ENCODE peak calls at places on chromosomes 7 and 10, in seven cellular contexts. One of them, this sample, is unnamed.

GRCh38 chr10:126892150-126892872 is 12.9 kb upstream of the DOCK1 start:
- DNase-seq in stomach: no peak
- DNase-seq in Right ventricle myocardium superior: no peak
- DNase-seq in neural progenitor cell: no peak
- DNase-seq in GM03348: no peak
- DNase-seq in stimulated activated CD4-positive, alpha-beta T cell treated with anti-CD3 and anti-CD28 coated beads, Interleukin-12 subunit alpha, Interleukin-12 subunit beta, amount 100 ng/mL, for 4 hours: no peak
- DNase-seq in substantia nigra: no peak
- DNase-seq in this sample: no peak

GRCh38 chr10:30215631-30216030 is 133.4 kb downstream of the MTPAP start:
- DNase-seq in stomach: no peak
- DNase-seq in Right ventricle myocardium superior: peak; percentile 54
- DNase-seq in substantia nigra: no peak
- DNase-seq in neural progenitor cell: no peak
- DNase-seq in stimulated activated CD4-positive, alpha-beta T cell treated with anti-CD3 and anti-CD28 coated beads, Interleukin-12 subunit alpha, Interleukin-12 subunit beta, amount 100 ng/mL, for 4 hours: no peak
- DNase-seq in GM03348: peak; percentile 45
- DNase-seq in this sample: peak; percentile 23

GRCh38 chr7:102186306-102186705 is 100.4 kb upstream of the SH2B2 start:
- DNase-seq in GM03348: no peak
- DNase-seq in substantia nigra: no peak
- DNase-seq in Right ventricle myocardium superior: no peak
- DNase-seq in neural progenitor cell: no peak
- DNase-seq in stomach: no peak
- DNase-seq in stimulated activated CD4-positive, alpha-beta T cell treated with anti-CD3 and anti-CD28 coated beads, Interleukin-12 subunit alpha, Interleukin-12 subunit beta, amount 100 ng/mL, for 4 hours: no peak
- DNase-seq in this sample: no peak

GRCh38 chr7:39073432-39073831 is 95.7 kb downstream of the POU6F2 start:
- DNase-seq in GM03348: no peak
- DNase-seq in Right ventricle myocardium superior: no peak
- DNase-seq in stimulated activated CD4-positive, alpha-beta T cell treated with anti-CD3 and anti-CD28 coated beads, Interleukin-12 subunit alpha, Interleukin-12 subunit beta, amount 100 ng/mL, for 4 hours: no peak
- DNase-seq in neural progenitor cell: peak; percentile 71
- DNase-seq in stomach: no peak
- DNase-seq in substantia nigra: no peak
- DNase-seq in this sample: peak; percentile 56

GRCh38 chr10:110876788-110877187 is 5.1 kb downstream of the PDCD4 start:
- DNase-seq in stimulated activated CD4-positive, alpha-beta T cell treated with anti-CD3 and anti-CD28 coated beads, Interleukin-12 subunit alpha, Interleukin-12 subunit beta, amount 100 ng/mL, for 4 hours: no peak
- DNase-seq in Right ventricle myocardium superior: no peak
- DNase-seq in neural progenitor cell: no peak
- DNase-seq in stomach: no peak
- DNase-seq in substantia nigra: no peak
- DNase-seq in GM03348: no peak
- DNase-seq in this sample: no peak

GRCh38 chr10:24008164-24009066 is 200.5 kb upstream of the KIAA1217 start:
- DNase-seq in neural progenitor cell: peak; percentile 38
- DNase-seq in Right ventricle myocardium superior: no peak
- DNase-seq in stomach: no peak
- DNase-seq in GM03348: peak; percentile 20
- DNase-seq in substantia nigra: no peak
- DNase-seq in stimulated activated CD4-positive, alpha-beta T cell treated with anti-CD3 and anti-CD28 coated beads, Interleukin-12 subunit alpha, Interleukin-12 subunit beta, amount 100 ng/mL, for 4 hours: no peak
- DNase-seq in this sample: no peak

GRCh38 chr7:152074673-152075072 is 49.2 kb downstream of the GALNT11 start:
- DNase-seq in substantia nigra: no peak
- DNase-seq in Right ventricle myocardium superior: no peak
- DNase-seq in stimulated activated CD4-positive, alpha-beta T cell treated with anti-CD3 and anti-CD28 coated beads, Interleukin-12 subunit alpha, Interleukin-12 subunit beta, amount 100 ng/mL, for 4 hours: no peak
- DNase-seq in stomach: no peak
- DNase-seq in GM03348: no peak
- DNase-seq in neural progenitor cell: no peak
- DNase-seq in this sample: no peak

GRCh38 chr10:3654496-3654895 is 130.5 kb downstream of the KLF6 start:
- DNase-seq in GM03348: no peak
- DNase-seq in stomach: no peak
- DNase-seq in neural progenitor cell: no peak
- DNase-seq in Right ventricle myocardium superior: no peak
- DNase-seq in substantia nigra: no peak
- DNase-seq in stimulated activated CD4-positive, alpha-beta T cell treated with anti-CD3 and anti-CD28 coated beads, Interleukin-12 subunit alpha, Interleukin-12 subunit beta, amount 100 ng/mL, for 4 hours: no peak
- DNase-seq in this sample: no peak

GRCh38 chr10:613661-614340 is 75.7 kb downstream of the DIP2C start:
- DNase-seq in Right ventricle myocardium superior: no peak
- DNase-seq in stimulated activated CD4-positive, alpha-beta T cell treated with anti-CD3 and anti-CD28 coated beads, Interleukin-12 subunit alpha, Interleukin-12 subunit beta, amount 100 ng/mL, for 4 hours: no peak
- DNase-seq in GM03348: no peak
- DNase-seq in substantia nigra: no peak
- DNase-seq in stomach: no peak
- DNase-seq in neural progenitor cell: no peak
- DNase-seq in this sample: no peak

GRCh38 chr7:87263537-87263936 is 44.0 kb upstream of the TMEM243 start:
- DNase-seq in stimulated activated CD4-positive, alpha-beta T cell treated with anti-CD3 and anti-CD28 coated beads, Interleukin-12 subunit alpha, Interleukin-12 subunit beta, amount 100 ng/mL, for 4 hours: no peak
- DNase-seq in GM03348: no peak
- DNase-seq in Right ventricle myocardium superior: no peak
- DNase-seq in substantia nigra: no peak
- DNase-seq in neural progenitor cell: no peak
- DNase-seq in stomach: no peak
- DNase-seq in this sample: no peak

GRCh38 chr10:43043773-43044394 is 33.0 kb upstream of the RET start:
- DNase-seq in neural progenitor cell: no peak
- DNase-seq in GM03348: no peak
- DNase-seq in substantia nigra: no peak
- DNase-seq in stomach: no peak
- DNase-seq in stimulated activated CD4-positive, alpha-beta T cell treated with anti-CD3 and anti-CD28 coated beads, Interleukin-12 subunit alpha, Interleukin-12 subunit beta, amount 100 ng/mL, for 4 hours: no peak
- DNase-seq in Right ventricle myocardium superior: no peak
- DNase-seq in this sample: no peak

GRCh38 chr7:116438274-116438673 is 61.3 kb upstream of the CAV2 start:
- DNase-seq in Right ventricle myocardium superior: no peak
- DNase-seq in stomach: peak; percentile 33
- DNase-seq in neural progenitor cell: no peak
- DNase-seq in stimulated activated CD4-positive, alpha-beta T cell treated with anti-CD3 and anti-CD28 coated beads, Interleukin-12 subunit alpha, Interleukin-12 subunit beta, amount 100 ng/mL, for 4 hours: no peak
- DNase-seq in GM03348: no peak
- DNase-seq in substantia nigra: no peak
- DNase-seq in this sample: no peak

GRCh38 chr7:18179058-18179457 is 151.4 kb upstream of the PRPS1L1 start:
- DNase-seq in substantia nigra: no peak
- DNase-seq in stimulated activated CD4-positive, alpha-beta T cell treated with anti-CD3 and anti-CD28 coated beads, Interleukin-12 subunit alpha, Interleukin-12 subunit beta, amount 100 ng/mL, for 4 hours: no peak
- DNase-seq in GM03348: no peak
- DNase-seq in stomach: no peak
- DNase-seq in Right ventricle myocardium superior: no peak
- DNase-seq in neural progenitor cell: no peak
- DNase-seq in this sample: no peak

GRCh38 chr7:141986923-141987322 is 8.8 kb upstream of the MGAM start:
- DNase-seq in substantia nigra: no peak
- DNase-seq in stomach: no peak
- DNase-seq in stimulated activated CD4-positive, alpha-beta T cell treated with anti-CD3 and anti-CD28 coated beads, Interleukin-12 subunit alpha, Interleukin-12 subunit beta, amount 100 ng/mL, for 4 hours: no peak
- DNase-seq in GM03348: no peak
- DNase-seq in Right ventricle myocardium superior: no peak
- DNase-seq in neural progenitor cell: no peak
- DNase-seq in this sample: no peak

GRCh38 chr10:124596914-124597676 is 135.5 kb downstream of the LHPP start:
- DNase-seq in stomach: no peak
- DNase-seq in GM03348: no peak
- DNase-seq in Right ventricle myocardium superior: peak; percentile 18
- DNase-seq in substantia nigra: no peak
- DNase-seq in stimulated activated CD4-positive, alpha-beta T cell treated with anti-CD3 and anti-CD28 coated beads, Interleukin-12 subunit alpha, Interleukin-12 subunit beta, amount 100 ng/mL, for 4 hours: no peak
- DNase-seq in neural progenitor cell: no peak
- DNase-seq in this sample: no peak